ENCODE peak calls at places on chromosomes 5 and 9, in four cellular contexts. Q is GM12892, O is Ammon's horn, G is uterus. F is an unnamed sample.

GRCh38 chr5:155838394-155838793 is 488.6 kb upstream of the SGCD start:
- DNase-seq in Q (no peak), G (no peak), O (no peak), F (no peak)

GRCh38 chr5:61683926-61684325 is 351.9 kb downstream of the ZSWIM6 start:
- DNase-seq in O (no peak), G (no peak), Q (no peak), F (no peak)

GRCh38 chr9:76086521-76086920 is 196.0 kb downstream of the PCSK5 start:
- DNase-seq in G (no peak), Q (no peak), O (no peak), F (no peak)

GRCh38 chr5:53357439-53357838 is 123.0 kb upstream of the FST start:
- DNase-seq in G (no peak), Q (no peak), O (no peak), F (no peak)

GRCh38 chr5:89133975-89134374 is 251.0 kb upstream of the MEF2C start:
- DNase-seq in G (no peak), Q (no peak), O (no peak), F (no peak)

GRCh38 chr5:157571357-157571827 is 4.2 kb downstream of the ADAM19 start:
- DNase-seq in Q (peak), G (no peak), O (peak), F (no peak)

GRCh38 chr5:122602700-122603099 is 172.2 kb upstream of the SNX2 start:
- DNase-seq in O (no peak), Q (no peak), G (no peak), F (no peak)

GRCh38 chr9:85723220-85723619 is 18.5 kb downstream of the AGTPBP1 start:
- DNase-seq in Q (no peak), G (no peak), O (peak), F (no peak)

GRCh38 chr9:100731557-100731956 is 153.7 kb downstream of the CAVIN4 start:
- DNase-seq in G (no peak), Q (no peak), O (no peak), F (no peak)

GRCh38 chr9:97529363-97530076 is 28.1 kb downstream of the TMOD1 start:
- DNase-seq in G (peak), O (no peak), Q (peak), F (no peak)

GRCh38 chr5:124732349-124732875 is 14.0 kb downstream of the ZNF608 start:
- DNase-seq in Q (no peak), G (no peak), O (peak), F (no peak)

GRCh38 chr5:90170231-90170630 is 239.3 kb downstream of the CETN3 start:
- DNase-seq in O (peak), G (no peak), Q (no peak), F (no peak)

GRCh38 chr5:154997746-154998145 is 15.8 kb upstream of the KIF4B start:
- DNase-seq in Q (no peak), G (no peak), O (no peak), F (no peak)

GRCh38 chr5:176183321-176184074 is 54.7 kb upstream of the SIMC1 start:
- DNase-seq in Q (no peak), O (no peak), G (no peak), F (no peak)

GRCh38 chr5:87020099-87020934 is 247.4 kb upstream of the RASA1 start:
- DNase-seq in G (no peak), Q (peak), O (peak), F (no peak)

F was measured in cerebellum.